ENCODE peak calls at places on chromosomes 4 and X, in ten cellular contexts. U is activated T-helper 2 cell treated with anti-CD3 and anti-CD28 coated beads, Interferon-gamma antibody, Interleukin-2, Interleukin-4, amounts not matched to agents 10 μg/mL and 5 μg/mL and 100 μg/mL, durations not matched to agents 14 hours and 24 hours and 36 hours; G is NCI-H2081; L is stimulated activated CD4-positive, alpha-beta T cell treated with anti-CD3 and anti-CD28 coated beads, Interleukin-4, amount 100 ng/mL, for 1 hour; M is right lobe of liver; R is naive B cell; T is Right ventricle myocardium superior; K is C1 segment of cervical spinal cord; C is psoas muscle; V is astrocyte of the spinal cord. Y is an unnamed sample.

GRCh38 chr4:152665691-152666410 is 13.9 kb downstream of the TMEM154 start:
- DNase-seq in U (no peak), G (no peak), L (no peak), M (no peak), R (no peak), T (no peak), K (no peak), C (no peak), V (no peak), Y (no peak)

GRCh38 chrX:129523076-129524055 is at the start of gene SMARCA1:
- DNase-seq in U (no peak), G (no peak), L (no peak), M (peak; percentile 30), R (peak; percentile 3), T (peak; percentile 57), K (peak; percentile 56), C (peak; percentile 25), V (peak; percentile 59), Y (peak; percentile 16)

GRCh38 chr4:135777386-135777785 is 1575.8 kb upstream of the PABPC4L start:
- DNase-seq in U (no peak), G (no peak), L (no peak), M (no peak), R (no peak), T (no peak), K (no peak), C (no peak), V (no peak), Y (no peak)

GRCh38 chr4:180426938-180427337 is 1816.3 kb upstream of the TENM3 start:
- DNase-seq in U (no peak), G (no peak), L (no peak), M (no peak), R (no peak), T (no peak), K (no peak), C (no peak), V (no peak), Y (no peak)

GRCh38 chrX:2485460-2485753 is 15.4 kb downstream of the DHRSX start:
- DNase-seq in U (no peak), G (no peak), L (no peak), M (no peak), R (no peak), T (no peak), K (no peak), C (no peak), V (no peak), Y (no peak)

GRCh38 chr4:20194079-20195013 is 57.4 kb upstream of the SLIT2 start:
- DNase-seq in U (no peak), G (no peak), L (no peak), M (no peak), R (no peak), T (no peak), K (no peak), C (no peak), V (peak; percentile 75), Y (no peak)

GRCh38 chrX:3550160-3550765 is 163.2 kb downstream of the PRKX start:
- DNase-seq in U (no peak), G (no peak), L (no peak), M (no peak), R (no peak), T (no peak), K (no peak), C (no peak), V (no peak), Y (no peak)

GRCh38 chr4:85870298-85871083 is 395.5 kb downstream of the ARHGAP24 start:
- DNase-seq in U (no peak), G (no peak), L (no peak), M (no peak), R (no peak), T (no peak), K (no peak), C (no peak), V (no peak), Y (no peak)

GRCh38 chr4:102715057-102715456 is 45.7 kb downstream of the MANBA start:
- DNase-seq in U (no peak), G (no peak), L (no peak), M (no peak), R (no peak), T (no peak), K (no peak), C (no peak), V (no peak), Y (no peak)

GRCh38 chrX:10900585-10901289 is 210.4 kb upstream of the HCCS start:
- DNase-seq in U (no peak), G (no peak), L (no peak), M (no peak), R (no peak), T (no peak), K (no peak), C (no peak), V (peak; percentile 63), Y (no peak)

GRCh38 chrX:70635669-70636068 is 191.0 kb downstream of the DLG3 start:
- DNase-seq in U (no peak), G (no peak), L (no peak), M (no peak), R (no peak), T (no peak), K (no peak), C (no peak), V (no peak), Y (no peak)

GRCh38 chrX:104335765-104336164 is 81.0 kb upstream of the ESX1 start:
- DNase-seq in U (no peak), G (no peak), L (no peak), M (no peak), R (no peak), T (no peak), K (no peak), C (no peak), V (peak; percentile 85), Y (no peak)

GRCh38 chrX:17380221-17380620 is 5.2 kb downstream of the NHS start:
- DNase-seq in U (no peak), G (no peak), L (no peak), M (no peak), R (no peak), T (no peak), K (no peak), C (no peak), V (no peak), Y (no peak)

Y was measured in posterior cingulate gyrus.